ENCODE peak calls at places on chromosomes 3 and 15, in seven cellular contexts. One of them, this sample, is unnamed.

GRCh38 chr3:111859974-111860859 is 1.2 kb downstream of the PHLDB2 start:
- DNase-seq in stimulated activated CD4-positive, alpha-beta T cell treated with anti-CD3 and anti-CD28 coated beads, Interleukin-2, amount 100 ng/mL, for 48 hours: peak
- DNase-seq in NCI-H1417: peak
- DNase-seq in GF-D8: no peak
- DNase-seq in amygdala: peak
- DNase-seq in DMS153: peak
- DNase-seq in activated CD4-positive, alpha-beta T cell treated with anti-CD3 and anti-CD28 coated beads, Interleukin-2, amount 50 U/mL, for 4 hours: peak
- DNase-seq in this sample: peak

GRCh38 chr15:48374472-48374871 is 43.2 kb downstream of the DUT start:
- DNase-seq in amygdala: no peak
- DNase-seq in NCI-H1417: no peak
- DNase-seq in GF-D8: no peak
- DNase-seq in stimulated activated CD4-positive, alpha-beta T cell treated with anti-CD3 and anti-CD28 coated beads, Interleukin-2, amount 100 ng/mL, for 48 hours: no peak
- DNase-seq in activated CD4-positive, alpha-beta T cell treated with anti-CD3 and anti-CD28 coated beads, Interleukin-2, amount 50 U/mL, for 4 hours: no peak
- DNase-seq in DMS153: no peak
- DNase-seq in this sample: no peak

GRCh38 chr3:59313365-59313764 is 263.5 kb upstream of the CFAP20DC start:
- DNase-seq in DMS153: peak
- DNase-seq in activated CD4-positive, alpha-beta T cell treated with anti-CD3 and anti-CD28 coated beads, Interleukin-2, amount 50 U/mL, for 4 hours: peak
- DNase-seq in stimulated activated CD4-positive, alpha-beta T cell treated with anti-CD3 and anti-CD28 coated beads, Interleukin-2, amount 100 ng/mL, for 48 hours: peak
- DNase-seq in NCI-H1417: no peak
- DNase-seq in GF-D8: no peak
- DNase-seq in amygdala: no peak
- DNase-seq in this sample: peak

GRCh38 chr15:38843736-38844590 is 279.3 kb upstream of the RASGRP1 start:
- DNase-seq in GF-D8: no peak
- DNase-seq in NCI-H1417: no peak
- DNase-seq in stimulated activated CD4-positive, alpha-beta T cell treated with anti-CD3 and anti-CD28 coated beads, Interleukin-2, amount 100 ng/mL, for 48 hours: no peak
- DNase-seq in amygdala: no peak
- DNase-seq in DMS153: no peak
- DNase-seq in activated CD4-positive, alpha-beta T cell treated with anti-CD3 and anti-CD28 coated beads, Interleukin-2, amount 50 U/mL, for 4 hours: no peak
- DNase-seq in this sample: peak

GRCh38 chr15:70528270-70528706 is 235.1 kb downstream of the UACA start:
- DNase-seq in activated CD4-positive, alpha-beta T cell treated with anti-CD3 and anti-CD28 coated beads, Interleukin-2, amount 50 U/mL, for 4 hours: peak
- DNase-seq in NCI-H1417: peak
- DNase-seq in DMS153: peak
- DNase-seq in GF-D8: peak
- DNase-seq in stimulated activated CD4-positive, alpha-beta T cell treated with anti-CD3 and anti-CD28 coated beads, Interleukin-2, amount 100 ng/mL, for 48 hours: peak
- DNase-seq in amygdala: no peak
- DNase-seq in this sample: peak

GRCh38 chr3:151316267-151316991 is at the start of gene GPR87:
- DNase-seq in DMS153: no peak
- DNase-seq in stimulated activated CD4-positive, alpha-beta T cell treated with anti-CD3 and anti-CD28 coated beads, Interleukin-2, amount 100 ng/mL, for 48 hours: no peak
- DNase-seq in amygdala: no peak
- DNase-seq in GF-D8: no peak
- DNase-seq in activated CD4-positive, alpha-beta T cell treated with anti-CD3 and anti-CD28 coated beads, Interleukin-2, amount 50 U/mL, for 4 hours: no peak
- DNase-seq in NCI-H1417: no peak
- DNase-seq in this sample: peak

GRCh38 chr15:25863067-25863967 is at the start of gene ATP10A:
- DNase-seq in activated CD4-positive, alpha-beta T cell treated with anti-CD3 and anti-CD28 coated beads, Interleukin-2, amount 50 U/mL, for 4 hours: peak
- DNase-seq in NCI-H1417: no peak
- DNase-seq in GF-D8: no peak
- DNase-seq in DMS153: no peak
- DNase-seq in stimulated activated CD4-positive, alpha-beta T cell treated with anti-CD3 and anti-CD28 coated beads, Interleukin-2, amount 100 ng/mL, for 48 hours: no peak
- DNase-seq in amygdala: no peak
- DNase-seq in this sample: no peak

GRCh38 chr15:92840149-92840548 is 60.0 kb upstream of the CHD2 start:
- DNase-seq in NCI-H1417: no peak
- DNase-seq in GF-D8: no peak
- DNase-seq in amygdala: no peak
- DNase-seq in stimulated activated CD4-positive, alpha-beta T cell treated with anti-CD3 and anti-CD28 coated beads, Interleukin-2, amount 100 ng/mL, for 48 hours: no peak
- DNase-seq in DMS153: no peak
- DNase-seq in activated CD4-positive, alpha-beta T cell treated with anti-CD3 and anti-CD28 coated beads, Interleukin-2, amount 50 U/mL, for 4 hours: no peak
- DNase-seq in this sample: no peak

GRCh38 chr3:89521328-89521727 is 413.9 kb downstream of the EPHA3 start:
- DNase-seq in stimulated activated CD4-positive, alpha-beta T cell treated with anti-CD3 and anti-CD28 coated beads, Interleukin-2, amount 100 ng/mL, for 48 hours: no peak
- DNase-seq in DMS153: no peak
- DNase-seq in amygdala: no peak
- DNase-seq in GF-D8: no peak
- DNase-seq in NCI-H1417: no peak
- DNase-seq in activated CD4-positive, alpha-beta T cell treated with anti-CD3 and anti-CD28 coated beads, Interleukin-2, amount 50 U/mL, for 4 hours: no peak
- DNase-seq in this sample: no peak